ENCODE peak calls at places on chromosomes 12 and 14, in seven cellular contexts. One of them, this sample, is unnamed.
A peak's percentile ranks its signal among the peaks of the same experiment; 100 is the strongest.

GRCh38 chr14:29339491-29339890 is 572.9 kb downstream of the FOXG1 start:
- DNase-seq in chondrocyte: no peak
- DNase-seq in NB4: no peak
- DNase-seq in Panc1: no peak
- DNase-seq in fibroblast of mammary gland: peak; percentile 25
- DNase-seq in stimulated activated effector memory CD8-positive, alpha-beta T cell treated with anti-CD3 and anti-CD28 coated beads, Interleukin-12 subunit alpha, Interleukin-12 subunit beta, amount 100 ng/mL, for 72 hours: no peak
- DNase-seq in NCI-H1436: no peak
- DNase-seq in this sample: no peak

GRCh38 chr12:75526655-75527511 is 15.5 kb upstream of the KRR1 start:
- DNase-seq in chondrocyte: no peak
- DNase-seq in NB4: peak; percentile 73
- DNase-seq in Panc1: no peak
- DNase-seq in fibroblast of mammary gland: peak; percentile 83
- DNase-seq in stimulated activated effector memory CD8-positive, alpha-beta T cell treated with anti-CD3 and anti-CD28 coated beads, Interleukin-12 subunit alpha, Interleukin-12 subunit beta, amount 100 ng/mL, for 72 hours: no peak
- DNase-seq in NCI-H1436: peak; percentile 36
- DNase-seq in this sample: no peak

GRCh38 chr12:26274441-26275312 is 79.3 kb downstream of the SSPN start:
- DNase-seq in chondrocyte: no peak
- DNase-seq in NB4: peak; percentile 100
- DNase-seq in Panc1: peak; percentile 100
- DNase-seq in fibroblast of mammary gland: peak; percentile 99
- DNase-seq in stimulated activated effector memory CD8-positive, alpha-beta T cell treated with anti-CD3 and anti-CD28 coated beads, Interleukin-12 subunit alpha, Interleukin-12 subunit beta, amount 100 ng/mL, for 72 hours: no peak
- DNase-seq in NCI-H1436: no peak
- DNase-seq in this sample: peak; percentile 81

GRCh38 chr12:107775093-107775721 is 703 bp downstream of the ASCL4 start:
- DNase-seq in chondrocyte: no peak
- DNase-seq in NB4: no peak
- DNase-seq in Panc1: no peak
- DNase-seq in fibroblast of mammary gland: no peak
- DNase-seq in stimulated activated effector memory CD8-positive, alpha-beta T cell treated with anti-CD3 and anti-CD28 coated beads, Interleukin-12 subunit alpha, Interleukin-12 subunit beta, amount 100 ng/mL, for 72 hours: no peak
- DNase-seq in NCI-H1436: no peak
- DNase-seq in this sample: no peak

GRCh38 chr12:90645181-90645580 is 309.8 kb downstream of the CCER1 start:
- DNase-seq in chondrocyte: no peak
- DNase-seq in NB4: no peak
- DNase-seq in Panc1: no peak
- DNase-seq in fibroblast of mammary gland: no peak
- DNase-seq in stimulated activated effector memory CD8-positive, alpha-beta T cell treated with anti-CD3 and anti-CD28 coated beads, Interleukin-12 subunit alpha, Interleukin-12 subunit beta, amount 100 ng/mL, for 72 hours: no peak
- DNase-seq in NCI-H1436: no peak
- DNase-seq in this sample: no peak

GRCh38 chr12:7092229-7092985 is at the start of gene C1R:
- DNase-seq in chondrocyte: no peak
- DNase-seq in NB4: peak; percentile 61
- DNase-seq in Panc1: peak; percentile 24
- DNase-seq in fibroblast of mammary gland: peak; percentile 92
- DNase-seq in stimulated activated effector memory CD8-positive, alpha-beta T cell treated with anti-CD3 and anti-CD28 coated beads, Interleukin-12 subunit alpha, Interleukin-12 subunit beta, amount 100 ng/mL, for 72 hours: peak; percentile 83
- DNase-seq in NCI-H1436: peak; percentile 35
- DNase-seq in this sample: peak; percentile 78

GRCh38 chr12:11765421-11765816 is 115.9 kb downstream of the ETV6 start:
- DNase-seq in chondrocyte: no peak
- DNase-seq in NB4: no peak
- DNase-seq in Panc1: no peak
- DNase-seq in fibroblast of mammary gland: no peak
- DNase-seq in stimulated activated effector memory CD8-positive, alpha-beta T cell treated with anti-CD3 and anti-CD28 coated beads, Interleukin-12 subunit alpha, Interleukin-12 subunit beta, amount 100 ng/mL, for 72 hours: no peak
- DNase-seq in NCI-H1436: no peak
- DNase-seq in this sample: no peak

GRCh38 chr12:50282581-50283229 is 615 bp downstream of the LIMA1 start:
- DNase-seq in chondrocyte: no peak
- DNase-seq in NB4: peak; percentile 30
- DNase-seq in Panc1: no peak
- DNase-seq in fibroblast of mammary gland: peak; percentile 39
- DNase-seq in stimulated activated effector memory CD8-positive, alpha-beta T cell treated with anti-CD3 and anti-CD28 coated beads, Interleukin-12 subunit alpha, Interleukin-12 subunit beta, amount 100 ng/mL, for 72 hours: no peak
- DNase-seq in NCI-H1436: no peak
- DNase-seq in this sample: no peak

GRCh38 chr14:42140831-42141279 is 534.2 kb downstream of the LRFN5 start:
- DNase-seq in chondrocyte: no peak
- DNase-seq in NB4: no peak
- DNase-seq in Panc1: peak; percentile 86
- DNase-seq in fibroblast of mammary gland: peak; percentile 90
- DNase-seq in stimulated activated effector memory CD8-positive, alpha-beta T cell treated with anti-CD3 and anti-CD28 coated beads, Interleukin-12 subunit alpha, Interleukin-12 subunit beta, amount 100 ng/mL, for 72 hours: no peak
- DNase-seq in NCI-H1436: peak; percentile 5
- DNase-seq in this sample: no peak

GRCh38 chr12:132146772-132147422 is 2.6 kb downstream of the NOC4L start:
- DNase-seq in chondrocyte: no peak
- DNase-seq in NB4: no peak
- DNase-seq in Panc1: no peak
- DNase-seq in fibroblast of mammary gland: no peak
- DNase-seq in stimulated activated effector memory CD8-positive, alpha-beta T cell treated with anti-CD3 and anti-CD28 coated beads, Interleukin-12 subunit alpha, Interleukin-12 subunit beta, amount 100 ng/mL, for 72 hours: no peak
- DNase-seq in NCI-H1436: no peak
- DNase-seq in this sample: no peak

GRCh38 chr14:96745500-96746051 is 51.6 kb upstream of the VRK1 start:
- DNase-seq in chondrocyte: no peak
- DNase-seq in NB4: no peak
- DNase-seq in Panc1: no peak
- DNase-seq in fibroblast of mammary gland: no peak
- DNase-seq in stimulated activated effector memory CD8-positive, alpha-beta T cell treated with anti-CD3 and anti-CD28 coated beads, Interleukin-12 subunit alpha, Interleukin-12 subunit beta, amount 100 ng/mL, for 72 hours: no peak
- DNase-seq in NCI-H1436: no peak
- DNase-seq in this sample: no peak

GRCh38 chr12:129819391-129819790 is 84.4 kb downstream of the TMEM132D start:
- DNase-seq in chondrocyte: no peak
- DNase-seq in NB4: no peak
- DNase-seq in Panc1: no peak
- DNase-seq in fibroblast of mammary gland: no peak
- DNase-seq in stimulated activated effector memory CD8-positive, alpha-beta T cell treated with anti-CD3 and anti-CD28 coated beads, Interleukin-12 subunit alpha, Interleukin-12 subunit beta, amount 100 ng/mL, for 72 hours: no peak
- DNase-seq in NCI-H1436: no peak
- DNase-seq in this sample: no peak

GRCh38 chr12:21528953-21529352 is 2.9 kb downstream of the SPX start:
- DNase-seq in chondrocyte: no peak
- DNase-seq in NB4: no peak
- DNase-seq in Panc1: no peak
- DNase-seq in fibroblast of mammary gland: no peak
- DNase-seq in stimulated activated effector memory CD8-positive, alpha-beta T cell treated with anti-CD3 and anti-CD28 coated beads, Interleukin-12 subunit alpha, Interleukin-12 subunit beta, amount 100 ng/mL, for 72 hours: no peak
- DNase-seq in NCI-H1436: no peak
- DNase-seq in this sample: no peak

GRCh38 chr14:89407856-89408255 is 9.2 kb downstream of the FOXN3 start:
- DNase-seq in chondrocyte: no peak
- DNase-seq in NB4: no peak
- DNase-seq in Panc1: no peak
- DNase-seq in fibroblast of mammary gland: no peak
- DNase-seq in stimulated activated effector memory CD8-positive, alpha-beta T cell treated with anti-CD3 and anti-CD28 coated beads, Interleukin-12 subunit alpha, Interleukin-12 subunit beta, amount 100 ng/mL, for 72 hours: no peak
- DNase-seq in NCI-H1436: no peak
- DNase-seq in this sample: no peak

GRCh38 chr12:30514666-30515065 is 181.0 kb downstream of the IPO8 start:
- DNase-seq in chondrocyte: no peak
- DNase-seq in NB4: no peak
- DNase-seq in Panc1: no peak
- DNase-seq in fibroblast of mammary gland: no peak
- DNase-seq in stimulated activated effector memory CD8-positive, alpha-beta T cell treated with anti-CD3 and anti-CD28 coated beads, Interleukin-12 subunit alpha, Interleukin-12 subunit beta, amount 100 ng/mL, for 72 hours: no peak
- DNase-seq in NCI-H1436: no peak
- DNase-seq in this sample: no peak

GRCh38 chr14:61581340-61581739 is 114.0 kb upstream of the HIF1A start:
- DNase-seq in chondrocyte: no peak
- DNase-seq in NB4: no peak
- DNase-seq in Panc1: no peak
- DNase-seq in fibroblast of mammary gland: no peak
- DNase-seq in stimulated activated effector memory CD8-positive, alpha-beta T cell treated with anti-CD3 and anti-CD28 coated beads, Interleukin-12 subunit alpha, Interleukin-12 subunit beta, amount 100 ng/mL, for 72 hours: no peak
- DNase-seq in NCI-H1436: no peak
- DNase-seq in this sample: no peak

GRCh38 chr12:51246254-51246853 is 7.7 kb downstream of the DAZAP2 start:
- DNase-seq in chondrocyte: no peak
- DNase-seq in NB4: peak; percentile 94
- DNase-seq in Panc1: no peak
- DNase-seq in fibroblast of mammary gland: peak; percentile 60
- DNase-seq in stimulated activated effector memory CD8-positive, alpha-beta T cell treated with anti-CD3 and anti-CD28 coated beads, Interleukin-12 subunit alpha, Interleukin-12 subunit beta, amount 100 ng/mL, for 72 hours: peak; percentile 63
- DNase-seq in NCI-H1436: no peak
- DNase-seq in this sample: no peak

GRCh38 chr14:41548666-41549065 is 58.0 kb upstream of the LRFN5 start:
- DNase-seq in chondrocyte: no peak
- DNase-seq in NB4: no peak
- DNase-seq in Panc1: no peak
- DNase-seq in fibroblast of mammary gland: peak; percentile 52
- DNase-seq in stimulated activated effector memory CD8-positive, alpha-beta T cell treated with anti-CD3 and anti-CD28 coated beads, Interleukin-12 subunit alpha, Interleukin-12 subunit beta, amount 100 ng/mL, for 72 hours: no peak
- DNase-seq in NCI-H1436: no peak
- DNase-seq in this sample: no peak

GRCh38 chr14:92460916-92461579 is 52.5 kb upstream of the RIN3 start:
- DNase-seq in chondrocyte: no peak
- DNase-seq in NB4: peak; percentile 25
- DNase-seq in Panc1: no peak
- DNase-seq in fibroblast of mammary gland: peak; percentile 66
- DNase-seq in stimulated activated effector memory CD8-positive, alpha-beta T cell treated with anti-CD3 and anti-CD28 coated beads, Interleukin-12 subunit alpha, Interleukin-12 subunit beta, amount 100 ng/mL, for 72 hours: peak; percentile 63
- DNase-seq in NCI-H1436: no peak
- DNase-seq in this sample: no peak

GRCh38 chr12:76542908-76543307 is 16.7 kb downstream of the OSBPL8 start:
- DNase-seq in chondrocyte: no peak
- DNase-seq in NB4: peak; percentile 66
- DNase-seq in Panc1: no peak
- DNase-seq in fibroblast of mammary gland: no peak
- DNase-seq in stimulated activated effector memory CD8-positive, alpha-beta T cell treated with anti-CD3 and anti-CD28 coated beads, Interleukin-12 subunit alpha, Interleukin-12 subunit beta, amount 100 ng/mL, for 72 hours: no peak
- DNase-seq in NCI-H1436: no peak
- DNase-seq in this sample: no peak

GRCh38 chr14:101704140-101704539 is 57.4 kb upstream of the PPP2R5C start:
- DNase-seq in chondrocyte: no peak
- DNase-seq in NB4: no peak
- DNase-seq in Panc1: no peak
- DNase-seq in fibroblast of mammary gland: no peak
- DNase-seq in stimulated activated effector memory CD8-positive, alpha-beta T cell treated with anti-CD3 and anti-CD28 coated beads, Interleukin-12 subunit alpha, Interleukin-12 subunit beta, amount 100 ng/mL, for 72 hours: no peak
- DNase-seq in NCI-H1436: no peak
- DNase-seq in this sample: no peak

GRCh38 chr12:10331642-10332239 is 24.1 kb downstream of the KLRD1 start:
- DNase-seq in chondrocyte: no peak
- DNase-seq in NB4: peak; percentile 67
- DNase-seq in Panc1: peak; percentile 32
- DNase-seq in fibroblast of mammary gland: peak; percentile 67
- DNase-seq in stimulated activated effector memory CD8-positive, alpha-beta T cell treated with anti-CD3 and anti-CD28 coated beads, Interleukin-12 subunit alpha, Interleukin-12 subunit beta, amount 100 ng/mL, for 72 hours: no peak
- DNase-seq in NCI-H1436: no peak
- DNase-seq in this sample: no peak

GRCh38 chr12:30164937-30165336 is 381.2 kb upstream of the TMTC1 start:
- DNase-seq in chondrocyte: no peak
- DNase-seq in NB4: no peak
- DNase-seq in Panc1: no peak
- DNase-seq in fibroblast of mammary gland: no peak
- DNase-seq in stimulated activated effector memory CD8-positive, alpha-beta T cell treated with anti-CD3 and anti-CD28 coated beads, Interleukin-12 subunit alpha, Interleukin-12 subunit beta, amount 100 ng/mL, for 72 hours: no peak
- DNase-seq in NCI-H1436: no peak
- DNase-seq in this sample: no peak

GRCh38 chr12:43306066-43306465 is 245.9 kb downstream of the ADAMTS20 start:
- DNase-seq in chondrocyte: no peak
- DNase-seq in NB4: peak; percentile 78
- DNase-seq in Panc1: no peak
- DNase-seq in fibroblast of mammary gland: peak; percentile 99
- DNase-seq in stimulated activated effector memory CD8-positive, alpha-beta T cell treated with anti-CD3 and anti-CD28 coated beads, Interleukin-12 subunit alpha, Interleukin-12 subunit beta, amount 100 ng/mL, for 72 hours: no peak
- DNase-seq in NCI-H1436: no peak
- DNase-seq in this sample: no peak

GRCh38 chr12:116962197-116962596 is 51.4 kb downstream of the FBXW8 start:
- DNase-seq in chondrocyte: no peak
- DNase-seq in NB4: peak; percentile 63
- DNase-seq in Panc1: no peak
- DNase-seq in fibroblast of mammary gland: no peak
- DNase-seq in stimulated activated effector memory CD8-positive, alpha-beta T cell treated with anti-CD3 and anti-CD28 coated beads, Interleukin-12 subunit alpha, Interleukin-12 subunit beta, amount 100 ng/mL, for 72 hours: peak; percentile 55
- DNase-seq in NCI-H1436: no peak
- DNase-seq in this sample: no peak

GRCh38 chr14:105842105-105842504 is 315.7 kb downstream of the TMEM121 start:
- DNase-seq in chondrocyte: no peak
- DNase-seq in NB4: no peak
- DNase-seq in Panc1: no peak
- DNase-seq in fibroblast of mammary gland: no peak
- DNase-seq in stimulated activated effector memory CD8-positive, alpha-beta T cell treated with anti-CD3 and anti-CD28 coated beads, Interleukin-12 subunit alpha, Interleukin-12 subunit beta, amount 100 ng/mL, for 72 hours: peak; percentile 29
- DNase-seq in NCI-H1436: no peak
- DNase-seq in this sample: no peak

GRCh38 chr14:23437142-23438129 is 2.0 kb upstream of the MYH7 start:
- DNase-seq in chondrocyte: peak; percentile 37
- DNase-seq in NB4: no peak
- DNase-seq in Panc1: no peak
- DNase-seq in fibroblast of mammary gland: no peak
- DNase-seq in stimulated activated effector memory CD8-positive, alpha-beta T cell treated with anti-CD3 and anti-CD28 coated beads, Interleukin-12 subunit alpha, Interleukin-12 subunit beta, amount 100 ng/mL, for 72 hours: no peak
- DNase-seq in NCI-H1436: no peak
- DNase-seq in this sample: no peak

GRCh38 chr12:25495336-25496097 is 57.6 kb downstream of the LMNTD1 start:
- DNase-seq in chondrocyte: no peak
- DNase-seq in NB4: no peak
- DNase-seq in Panc1: no peak
- DNase-seq in fibroblast of mammary gland: peak; percentile 90
- DNase-seq in stimulated activated effector memory CD8-positive, alpha-beta T cell treated with anti-CD3 and anti-CD28 coated beads, Interleukin-12 subunit alpha, Interleukin-12 subunit beta, amount 100 ng/mL, for 72 hours: no peak
- DNase-seq in NCI-H1436: no peak
- DNase-seq in this sample: no peak

GRCh38 chr14:75094896-75095295 is 25.5 kb downstream of the ZC2HC1C start:
- DNase-seq in chondrocyte: no peak
- DNase-seq in NB4: no peak
- DNase-seq in Panc1: no peak
- DNase-seq in fibroblast of mammary gland: peak; percentile 79
- DNase-seq in stimulated activated effector memory CD8-positive, alpha-beta T cell treated with anti-CD3 and anti-CD28 coated beads, Interleukin-12 subunit alpha, Interleukin-12 subunit beta, amount 100 ng/mL, for 72 hours: no peak
- DNase-seq in NCI-H1436: no peak
- DNase-seq in this sample: no peak

GRCh38 chr14:60212503-60213371 is 36.3 kb upstream of the PPM1A start:
- DNase-seq in chondrocyte: no peak
- DNase-seq in NB4: no peak
- DNase-seq in Panc1: no peak
- DNase-seq in fibroblast of mammary gland: no peak
- DNase-seq in stimulated activated effector memory CD8-positive, alpha-beta T cell treated with anti-CD3 and anti-CD28 coated beads, Interleukin-12 subunit alpha, Interleukin-12 subunit beta, amount 100 ng/mL, for 72 hours: no peak
- DNase-seq in NCI-H1436: no peak
- DNase-seq in this sample: no peak

GRCh38 chr12:20549115-20549719 is 145.9 kb upstream of the SLCO1C1 start:
- DNase-seq in chondrocyte: no peak
- DNase-seq in NB4: peak; percentile 61
- DNase-seq in Panc1: no peak
- DNase-seq in fibroblast of mammary gland: peak; percentile 56
- DNase-seq in stimulated activated effector memory CD8-positive, alpha-beta T cell treated with anti-CD3 and anti-CD28 coated beads, Interleukin-12 subunit alpha, Interleukin-12 subunit beta, amount 100 ng/mL, for 72 hours: no peak
- DNase-seq in NCI-H1436: no peak
- DNase-seq in this sample: no peak

GRCh38 chr12:3882896-3883564 is 9.8 kb upstream of the PARP11 start:
- DNase-seq in chondrocyte: no peak
- DNase-seq in NB4: peak; percentile 53
- DNase-seq in Panc1: no peak
- DNase-seq in fibroblast of mammary gland: peak; percentile 31
- DNase-seq in stimulated activated effector memory CD8-positive, alpha-beta T cell treated with anti-CD3 and anti-CD28 coated beads, Interleukin-12 subunit alpha, Interleukin-12 subunit beta, amount 100 ng/mL, for 72 hours: peak; percentile 44
- DNase-seq in NCI-H1436: no peak
- DNase-seq in this sample: no peak

This sample was measured in thoracic aorta.